ENCODE peak calls at places on chromosomes 1 and 21, in four cellular contexts. R is testis, G is MM.1S, T is A549. N is an unnamed sample.

GRCh38 chr1:115530407-115530806 is 111.4 kb upstream of the VANGL1 start:
- DNase-seq in R (no peak), G (no peak), T (no peak), N (peak; percentile 63)

GRCh38 chr1:58652351-58653184 is 47.3 kb downstream of the MYSM1 start:
- DNase-seq in R (peak; percentile 75), G (peak; percentile 78), T (peak; percentile 55), N (peak; percentile 76)

GRCh38 chr1:112312315-112312714 is 83.7 kb upstream of the CTTNBP2NL start:
- DNase-seq in R (no peak), G (no peak), T (no peak), N (no peak)

GRCh38 chr21:45405271-45405818 is 380 bp downstream of the COL18A1 start:
- DNase-seq in R (peak; percentile 48), G (no peak), T (peak; percentile 43), N (no peak)

GRCh38 chr1:159171688-159172501 is 480 bp downstream of the CADM3 start:
- DNase-seq in R (peak; percentile 19), G (no peak), T (peak; percentile 20), N (no peak)

GRCh38 chr1:239389703-239390102 is 3.3 kb downstream of the CHRM3 start:
- DNase-seq in R (no peak), G (no peak), T (no peak), N (no peak)

GRCh38 chr1:116737855-116738318 is 16.3 kb upstream of the CD2 start:
- DNase-seq in R (no peak), G (peak; percentile 37), T (no peak), N (no peak)

GRCh38 chr1:151534662-151535278 is 5.3 kb upstream of the TUFT1 start:
- DNase-seq in R (peak; percentile 90), G (peak; percentile 82), T (peak; percentile 74), N (peak; percentile 51)

GRCh38 chr21:42632336-42632751 is 21.1 kb upstream of the PDE9A start:
- DNase-seq in R (no peak), G (no peak), T (no peak), N (no peak)

GRCh38 chr1:86409416-86410021 is 13.4 kb upstream of the ODF2L start:
- DNase-seq in R (no peak), G (no peak), T (no peak), N (no peak)

GRCh38 chr21:29504751-29505321 is 206.1 kb downstream of the BACH1 start:
- DNase-seq in R (no peak), G (no peak), T (no peak), N (no peak)

GRCh38 chr21:44263221-44263671 is 1.5 kb upstream of the DNMT3L start:
- DNase-seq in R (no peak), G (no peak), T (no peak), N (no peak)

GRCh38 chr1:85572574-85572973 is 8.0 kb upstream of the CCN1 start:
- DNase-seq in R (no peak), G (no peak), T (no peak), N (no peak)

GRCh38 chr1:203306089-203306969 is 1.0 kb downstream of the BTG2 start:
- DNase-seq in R (peak; percentile 84), G (peak; percentile 75), T (peak; percentile 43), N (peak; percentile 40)

GRCh38 chr1:117592155-117592554 is 13.7 kb upstream of the TENT5C start:
- DNase-seq in R (no peak), G (no peak), T (no peak), N (no peak)

GRCh38 chr1:203148127-203148526 is 20.6 kb downstream of the ADORA1 start:
- DNase-seq in R (no peak), G (peak; percentile 14), T (peak; percentile 38), N (no peak)

GRCh38 chr1:160519542-160520435 is 3.3 kb downstream of the SLAMF6 start:
- DNase-seq in R (no peak), G (peak; percentile 56), T (peak; percentile 23), N (no peak)

GRCh38 chr21:14215971-14216621 is at the start of gene RBM11:
- DNase-seq in R (peak; percentile 93), G (peak; percentile 83), T (peak; percentile 2), N (peak; percentile 43)

GRCh38 chr1:247448107-247448778 is 9.7 kb downstream of the OR2B11 start:
- DNase-seq in R (peak; percentile 79), G (no peak), T (peak; percentile 37), N (no peak)

GRCh38 chr1:222058249-222058648 is 316.4 kb upstream of the DUSP10 start:
- DNase-seq in R (no peak), G (no peak), T (no peak), N (no peak)
- TF ChIP-seq CTCF in R (no peak), G (no peak), T (no peak), N (no peak)

GRCh38 chr1:89831462-89832113 is 10.8 kb downstream of the LRRC8D start:
- DNase-seq in R (no peak), G (no peak), T (no peak), N (no peak)

GRCh38 chr1:89827902-89828301 is 7.1 kb downstream of the LRRC8D start:
- DNase-seq in R (no peak), G (no peak), T (no peak), N (no peak)

GRCh38 chr1:89826594-89826993 is 5.8 kb downstream of the LRRC8D start:
- DNase-seq in R (no peak), G (no peak), T (no peak), N (no peak)

GRCh38 chr1:89827330-89827729 is 6.5 kb downstream of the LRRC8D start:
- DNase-seq in R (no peak), G (no peak), T (no peak), N (no peak)

GRCh38 chr1:89829186-89829585 is 8.4 kb downstream of the LRRC8D start:
- DNase-seq in R (no peak), G (no peak), T (no peak), N (no peak)
- H3K4me1 ChIP-seq in R (peaks cover 15% of the 10 kb centered on the region), G (no peaks in the 10 kb centered on the region), T (peaks cover 43% of the 10 kb centered on the region), N (peaks cover 33% of the 10 kb centered on the region)

GRCh38 chr1:155103325-155103724 is 24.4 kb upstream of the EFNA1 start:
- DNase-seq in R (no peak), G (no peak), T (no peak), N (no peak)

GRCh38 chr1:155104605-155105534 is 22.8 kb upstream of the EFNA1 start:
- DNase-seq in R (no peak), G (no peak), T (no peak), N (no peak)

GRCh38 chr1:155106862-155107261 is 20.8 kb upstream of the EFNA1 start:
- DNase-seq in R (no peak), G (peak; percentile 29), T (no peak), N (no peak)

GRCh38 chr1:155107309-155108283 is 20.1 kb upstream of the EFNA1 start:
- DNase-seq in R (no peak), G (no peak), T (no peak), N (no peak)

DNA sequence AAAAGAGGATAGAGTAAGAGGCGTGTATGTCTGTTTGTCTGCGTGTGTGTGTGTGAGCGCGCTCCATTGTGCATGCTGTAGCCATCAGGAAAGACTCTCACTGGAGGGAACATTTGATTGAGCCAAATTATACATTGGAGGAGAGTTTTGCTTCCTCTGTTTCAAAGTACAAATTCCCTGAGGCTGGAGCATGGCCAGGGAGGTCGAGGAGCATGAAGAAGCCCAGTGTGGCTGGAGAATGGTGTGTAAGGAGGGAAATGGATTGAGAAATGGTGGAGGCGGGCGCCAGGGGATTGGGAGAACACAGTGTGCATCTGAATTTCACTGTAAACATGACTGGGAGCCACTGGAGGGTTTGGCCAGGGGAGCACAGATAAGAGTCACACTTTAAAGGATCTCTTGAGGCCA is 22.1 kb upstream of the EFNA1 start:
- DNase-seq in R (no peak), G (no peak), T (no peak), N (no peak)
- H3K4me3 ChIP-seq in R (no peak overlapping the region), G (no peak overlapping the region), T (no peak overlapping the region), N (no peak overlapping the region)

GRCh38 chr1:91545506-91546300 is 45.1 kb downstream of the CDC7 start:
- DNase-seq in R (no peak), G (no peak), T (no peak), N (no peak)

GRCh38 chr1:91546301-91546581 is 45.6 kb downstream of the CDC7 start:
- DNase-seq in R (peak; percentile 37), G (no peak), T (no peak), N (no peak)

GRCh38 chr1:91549041-91549735 is 48.5 kb downstream of the CDC7 start:
- DNase-seq in R (no peak), G (no peak), T (no peak), N (no peak)

GRCh38 chr1:91548382-91549040 is 47.9 kb downstream of the CDC7 start:
- DNase-seq in R (no peak), G (no peak), T (no peak), N (no peak)

GRCh38 chr1:91546876-91547275 is 46.2 kb downstream of the CDC7 start:
- DNase-seq in R (peak; percentile 20), G (no peak), T (no peak), N (no peak)
- TF ChIP-seq CTCF in R (no peak), G (no peak), T (peak; percentile 32), N (no peak)

GRCh38 chr1:56572334-56573050 is 6.9 kb downstream of the PLPP3 start:
- DNase-seq in R (no peak), G (peak; percentile 53), T (no peak), N (no peak)
- H3K4me1 ChIP-seq in R (peaks cover 13% of the 10 kb centered on the region), G (peaks cover 9% of the 10 kb centered on the region), T (peaks cover 64% of the 10 kb centered on the region), N (peaks cover 83% of the 10 kb centered on the region)

GRCh38 chr1:54803761-54804470 is 2.8 kb upstream of the TTC22 start:
- DNase-seq in R (peak; percentile 56), G (no peak), T (no peak), N (no peak)

GRCh38 chr1:54800041-54800898 is 853 bp downstream of the TTC22 start:
- DNase-seq in R (no peak), G (no peak), T (no peak), N (no peak)

GRCh38 chr1:54798769-54799641 is 2.1 kb downstream of the TTC22 start:
- DNase-seq in R (no peak), G (no peak), T (no peak), N (peak; percentile 14)

GRCh38 chr1:54798206-54798605 is 2.9 kb downstream of the TTC22 start:
- DNase-seq in R (no peak), G (no peak), T (no peak), N (no peak)

GRCh38 chr1:54800899-54801759 is at the start of gene TTC22:
- DNase-seq in R (no peak), G (peak; percentile 87), T (no peak), N (peak; percentile 72)
- H3K4me3 ChIP-seq in R (peak within 1 kb of the TSS; percentile 56), G (peak within 1 kb of the TSS; percentile 79), T (no peak within 1 kb of the TSS), N (peak within 1 kb of the TSS; percentile 86)

N was measured in PC-9.